ENCODE peak calls at places on chromosome 15, in five cellular contexts. P is astrocyte, H is GM23338, T is left lung, G is SJSA1. I is an unnamed sample.

GRCh38 chr15:62739082-62739481 is 303.5 kb upstream of the TPM1 start:
- DNase-seq in T (no peak), P (peak; percentile 88), G (no peak), H (no peak), I (no peak)

GRCh38 chr15:63048986-63049665 is 6.6 kb downstream of the TPM1 start:
- DNase-seq in P (no peak), H (peak; percentile 51), T (peak; percentile 70), G (peak; percentile 73), I (peak; percentile 76)

GRCh38 chr15:61849446-61849845 is 210.8 kb downstream of the VPS13C start:
- DNase-seq in H (no peak), P (no peak), T (no peak), G (no peak), I (no peak)

GRCh38 chr15:72982750-72983149 is 69.5 kb upstream of the NEO1 start:
- DNase-seq in P (peak; percentile 53), H (no peak), T (no peak), G (no peak), I (no peak)

GRCh38 chr15:79007066-79007465 is 62.2 kb upstream of the CTSH start:
- DNase-seq in H (peak; percentile 89), G (no peak), T (no peak), P (no peak), I (peak; percentile 67)

GRCh38 chr15:44580105-44580504 is 43.2 kb downstream of the EIF3J start:
- DNase-seq in P (no peak), G (no peak), T (no peak), H (no peak), I (no peak)

GRCh38 chr15:74464216-74464615 is 3.3 kb upstream of the UBL7 start:
- DNase-seq in G (no peak), T (peak; percentile 43), H (no peak), P (no peak), I (no peak)

GRCh38 chr15:92655178-92655995 is at the start of gene FAM174B:
- DNase-seq in G (no peak), P (peak; percentile 39), H (peak; percentile 84), T (peak; percentile 47), I (peak; percentile 88)

GRCh38 chr15:25777047-25777446 is 86.1 kb downstream of the ATP10A start:
- DNase-seq in P (no peak), T (peak; percentile 29), H (no peak), G (no peak), I (no peak)

GRCh38 chr15:68315495-68316007 is 38.0 kb downstream of the FEM1B start:
- DNase-seq in P (peak; percentile 14), H (peak; percentile 69), T (peak; percentile 21), G (no peak), I (peak; percentile 56)

GRCh38 chr15:87863152-87863551 is 393.4 kb downstream of the NTRK3 start:
- DNase-seq in H (peak; percentile 78), G (no peak), P (no peak), T (no peak), I (no peak)

GRCh38 chr15:97259943-97260342 is 700.6 kb upstream of the ARRDC4 start:
- DNase-seq in H (peak; percentile 29), P (no peak), G (no peak), T (no peak), I (no peak)

GRCh38 chr15:99108993-99109392 is 4.1 kb downstream of the SYNM start:
- DNase-seq in G (no peak), T (no peak), P (no peak), H (no peak), I (no peak)

GRCh38 chr15:58247803-58248503 is 109.8 kb downstream of the AQP9 start:
- DNase-seq in H (no peak), T (peak; percentile 88), P (no peak), G (no peak), I (peak; percentile 91)

GRCh38 chr15:32834156-32834555 is 116.4 kb downstream of the GREM1 start:
- DNase-seq in P (no peak), T (no peak), G (no peak), H (no peak), I (no peak)

GRCh38 chr15:58302832-58303231 is 129.0 kb upstream of the LIPC start:
- DNase-seq in H (no peak), T (no peak), G (no peak), P (no peak), I (no peak)

GRCh38 chr15:49715213-49715612 is 94.4 kb downstream of the DTWD1 start:
- DNase-seq in G (no peak), P (no peak), T (no peak), H (no peak), I (no peak)

GRCh38 chr15:92503889-92504288 is 110.2 kb downstream of the ST8SIA2 start:
- DNase-seq in P (no peak), G (no peak), T (no peak), H (peak; percentile 11), I (no peak)

GRCh38 chr15:72141171-72142084 is 23.2 kb downstream of the SENP8 start:
- DNase-seq in P (peak; percentile 10), G (no peak), T (no peak), H (no peak), I (no peak)

GRCh38 chr15:28947241-28947674 is 61.5 kb downstream of the APBA2 start:
- DNase-seq in T (no peak), P (no peak), H (no peak), G (no peak), I (peak; percentile 37)

GRCh38 chr15:57227899-57228298 is 148.4 kb upstream of the CGNL1 start:
- DNase-seq in H (no peak), T (no peak), G (peak; percentile 55), P (peak; percentile 92), I (no peak)

GRCh38 chr15:39281094-39281493 is 299.8 kb upstream of the THBS1 start:
- DNase-seq in P (peak; percentile 97), G (no peak), T (no peak), H (no peak), I (no peak)

GRCh38 chr15:77749998-77750540 is 117.4 kb upstream of the LINGO1 start:
- DNase-seq in T (no peak), H (no peak), G (no peak), P (no peak), I (no peak)

GRCh38 chr15:35669021-35669420 is 123.1 kb upstream of the DPH6 start:
- DNase-seq in G (no peak), T (no peak), P (no peak), H (peak; percentile 69), I (no peak)

GRCh38 chr15:88646088-88646405 is 7.2 kb downstream of the ISG20 start:
- DNase-seq in P (no peak), T (no peak), H (no peak), G (no peak), I (no peak)

GRCh38 chr15:25065876-25066275 is 111.1 kb downstream of the SNRPN start:
- DNase-seq in G (no peak), P (no peak), H (no peak), T (no peak), I (peak; percentile 48)

GRCh38 chr15:77907824-77908751 is 169.4 kb downstream of the TBC1D2B start:
- DNase-seq in P (peak; percentile 39), H (peak; percentile 91), T (no peak), G (peak; percentile 72), I (peak; percentile 73)

GRCh38 chr15:96329403-96329981 is 1.0 kb upstream of the NR2F2 start:
- DNase-seq in G (peak; percentile 64), P (peak; percentile 39), T (no peak), H (no peak), I (no peak)

GRCh38 chr15:95973566-95974256 is 356.8 kb upstream of the NR2F2 start:
- DNase-seq in G (no peak), P (no peak), T (no peak), H (no peak), I (no peak)

GRCh38 chr15:39239562-39239961 is 341.3 kb upstream of the THBS1 start:
- DNase-seq in H (no peak), P (peak; percentile 89), G (peak; percentile 63), T (no peak), I (no peak)

GRCh38 chr15:71999807-72000206 is 118.1 kb downstream of the MYO9A start:
- DNase-seq in G (no peak), H (no peak), P (no peak), T (no peak), I (no peak)

GRCh38 chr15:85742186-85742751 is 52.5 kb downstream of the KLHL25 start:
- DNase-seq in P (no peak), G (no peak), T (no peak), H (peak; percentile 39), I (no peak)

GRCh38 chr15:66399276-66399675 is 12.6 kb downstream of the MAP2K1 start:
- DNase-seq in H (no peak), P (no peak), G (no peak), T (no peak), I (no peak)

GRCh38 chr15:74317820-74318375 is 49.5 kb downstream of the CYP11A1 start:
- DNase-seq in P (peak; percentile 81), T (no peak), H (no peak), G (peak; percentile 94), I (peak; percentile 94)

GRCh38 chr15:22913646-22914380 is 66.4 kb downstream of the CYFIP1 start:
- DNase-seq in G (no peak), T (no peak), H (no peak), P (no peak), I (peak; percentile 30)
- H3K4me1 ChIP-seq in G (peaks cover 4% of the 10 kb centered on the region), T (no peaks in the 10 kb centered on the region), H (no peaks in the 10 kb centered on the region), P (peaks cover 5% of the 10 kb centered on the region), I (no peaks in the 10 kb centered on the region)

GRCh38 chr15:101081900-101082299 is 162.7 kb downstream of the LRRK1 start:
- DNase-seq in T (no peak), P (no peak), G (no peak), H (no peak), I (peak; percentile 9)
- H3K27ac ChIP-seq in T (no peak overlapping the region), P (no peak overlapping the region), G (no peak overlapping the region), H (no peak overlapping the region), I (no peak overlapping the region)

GRCh38 chr15:89822030-89822429 is 7.4 kb upstream of the ANPEP start:
- DNase-seq in T (no peak), H (no peak), P (no peak), G (no peak), I (no peak)
- H3K4me1 ChIP-seq in T (peaks cover 65% of the 10 kb centered on the region), H (no peaks in the 10 kb centered on the region), P (peaks cover 32% of the 10 kb centered on the region), G (peaks cover 37% of the 10 kb centered on the region), I (no peaks in the 10 kb centered on the region)

GRCh38 chr15:90701880-90702630 is 15.1 kb upstream of the BLM start:
- DNase-seq in H (peak; percentile 39), T (peak; percentile 45), P (no peak), G (peak; percentile 58), I (no peak)
- H3K27ac ChIP-seq in H (no peak overlapping the region), T (no peak overlapping the region), P (no peak overlapping the region), G (peak overlapping the region; percentile 20), I (no peak overlapping the region)

DNA sequence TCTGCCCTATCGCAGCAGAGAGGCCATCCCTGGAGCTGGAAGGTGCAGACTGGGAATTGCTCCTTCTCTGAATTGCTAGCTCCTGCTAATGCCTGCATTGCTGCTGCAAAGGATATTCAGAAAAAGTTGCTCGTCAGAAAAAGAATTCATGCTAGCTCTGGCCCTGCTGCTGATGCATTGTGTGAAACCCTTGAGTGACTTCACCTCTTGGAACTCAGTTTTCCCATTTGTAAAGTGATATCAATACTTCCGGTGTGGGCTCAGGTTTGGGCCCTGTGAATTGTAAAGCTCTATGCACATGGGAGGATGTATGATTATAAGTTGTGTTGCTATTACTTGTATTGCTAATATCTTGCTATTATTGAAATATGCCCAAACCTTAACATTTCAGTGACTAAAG is 11.4 kb downstream of the SQOR start:
- DNase-seq in T (no peak), P (peak; percentile 36), G (no peak), H (no peak), I (no peak)
- H3K4me1 ChIP-seq in T (peaks cover 95% of the 10 kb centered on the region), P (peaks cover 28% of the 10 kb centered on the region), G (peaks cover 8% of the 10 kb centered on the region), H (no peaks in the 10 kb centered on the region), I (peaks cover 13% of the 10 kb centered on the region)